ENCODE peak calls at places on chromosome 12, in eight cellular contexts. One of them, this sample, is unnamed.

GRCh38 chr12:108666326-108666995 is 32.8 kb upstream of the SELPLG start:
- DNase-seq in upper lobe of right lung: no peak
- DNase-seq in CD8-positive, alpha-beta T cell: no peak
- DNase-seq in tibial artery: peak
- DNase-seq in psoas muscle: peak
- DNase-seq in IMR-90: peak
- DNase-seq in WERI-Rb-1: peak
- DNase-seq in cardiac muscle cell: peak
- DNase-seq in this sample: no peak

GRCh38 chr12:21054334-21054733 is 76.7 kb upstream of the SLCO1B1 start:
- DNase-seq in WERI-Rb-1: no peak
- DNase-seq in IMR-90: no peak
- DNase-seq in psoas muscle: no peak
- DNase-seq in cardiac muscle cell: peak
- DNase-seq in tibial artery: peak
- DNase-seq in upper lobe of right lung: no peak
- DNase-seq in CD8-positive, alpha-beta T cell: no peak
- DNase-seq in this sample: no peak

GRCh38 chr12:101713059-101713682 is 15.7 kb downstream of the CHPT1 start:
- DNase-seq in tibial artery: peak
- DNase-seq in cardiac muscle cell: no peak
- DNase-seq in IMR-90: no peak
- DNase-seq in CD8-positive, alpha-beta T cell: no peak
- DNase-seq in WERI-Rb-1: no peak
- DNase-seq in psoas muscle: no peak
- DNase-seq in upper lobe of right lung: no peak
- DNase-seq in this sample: no peak

GRCh38 chr12:110807640-110808039 is 39.1 kb upstream of the CCDC63 start:
- DNase-seq in upper lobe of right lung: no peak
- DNase-seq in tibial artery: no peak
- DNase-seq in psoas muscle: no peak
- DNase-seq in WERI-Rb-1: no peak
- DNase-seq in CD8-positive, alpha-beta T cell: no peak
- DNase-seq in cardiac muscle cell: no peak
- DNase-seq in IMR-90: no peak
- DNase-seq in this sample: peak

GRCh38 chr12:122871851-122872785 is 23.8 kb downstream of the VPS37B start:
- DNase-seq in CD8-positive, alpha-beta T cell: peak
- DNase-seq in upper lobe of right lung: no peak
- DNase-seq in IMR-90: peak
- DNase-seq in cardiac muscle cell: peak
- DNase-seq in tibial artery: peak
- DNase-seq in psoas muscle: no peak
- DNase-seq in WERI-Rb-1: peak
- DNase-seq in this sample: peak

GRCh38 chr12:75564398-75564797 is 53.0 kb upstream of the KRR1 start:
- DNase-seq in upper lobe of right lung: no peak
- DNase-seq in tibial artery: no peak
- DNase-seq in WERI-Rb-1: no peak
- DNase-seq in CD8-positive, alpha-beta T cell: no peak
- DNase-seq in cardiac muscle cell: peak
- DNase-seq in IMR-90: no peak
- DNase-seq in psoas muscle: no peak
- DNase-seq in this sample: no peak

GRCh38 chr12:6336859-6337744 is 4.8 kb downstream of the TNFRSF1A start:
- DNase-seq in cardiac muscle cell: no peak
- DNase-seq in upper lobe of right lung: peak
- DNase-seq in IMR-90: no peak
- DNase-seq in WERI-Rb-1: no peak
- DNase-seq in psoas muscle: no peak
- DNase-seq in tibial artery: no peak
- DNase-seq in CD8-positive, alpha-beta T cell: peak
- DNase-seq in this sample: no peak

GRCh38 chr12:6535960-6536847 is 1.9 kb downstream of the GAPDH start:
- DNase-seq in IMR-90: no peak
- DNase-seq in WERI-Rb-1: no peak
- DNase-seq in psoas muscle: no peak
- DNase-seq in upper lobe of right lung: no peak
- DNase-seq in tibial artery: no peak
- DNase-seq in cardiac muscle cell: no peak
- DNase-seq in CD8-positive, alpha-beta T cell: no peak
- DNase-seq in this sample: no peak

GRCh38 chr12:89134213-89134770 is 218.0 kb downstream of the DUSP6 start:
- DNase-seq in upper lobe of right lung: no peak
- DNase-seq in psoas muscle: no peak
- DNase-seq in WERI-Rb-1: no peak
- DNase-seq in IMR-90: no peak
- DNase-seq in CD8-positive, alpha-beta T cell: no peak
- DNase-seq in cardiac muscle cell: peak
- DNase-seq in tibial artery: no peak
- DNase-seq in this sample: peak

GRCh38 chr12:78470354-78471195 is 394.0 kb upstream of the SYT1 start:
- DNase-seq in psoas muscle: no peak
- DNase-seq in CD8-positive, alpha-beta T cell: no peak
- DNase-seq in upper lobe of right lung: no peak
- DNase-seq in IMR-90: peak
- DNase-seq in WERI-Rb-1: peak
- DNase-seq in tibial artery: no peak
- DNase-seq in cardiac muscle cell: peak
- DNase-seq in this sample: peak

GRCh38 chr12:107014050-107014449 is 27.1 kb upstream of the MTERF2 start:
- DNase-seq in cardiac muscle cell: no peak
- DNase-seq in upper lobe of right lung: no peak
- DNase-seq in IMR-90: no peak
- DNase-seq in psoas muscle: no peak
- DNase-seq in tibial artery: no peak
- DNase-seq in CD8-positive, alpha-beta T cell: peak
- DNase-seq in WERI-Rb-1: peak
- DNase-seq in this sample: peak
- TF ChIP-seq CTCF in cardiac muscle cell: peak
- TF ChIP-seq CTCF in upper lobe of right lung: peak
- TF ChIP-seq CTCF in IMR-90: no peak
- TF ChIP-seq CTCF in psoas muscle: peak
- TF ChIP-seq CTCF in tibial artery: no peak
- TF ChIP-seq CTCF in CD8-positive, alpha-beta T cell: peak
- TF ChIP-seq CTCF in WERI-Rb-1: peak
- TF ChIP-seq CTCF in this sample: peak

GRCh38 chr12:79557690-79558315 is 133.0 kb downstream of the PAWR start:
- DNase-seq in CD8-positive, alpha-beta T cell: no peak
- DNase-seq in IMR-90: no peak
- DNase-seq in tibial artery: no peak
- DNase-seq in psoas muscle: no peak
- DNase-seq in WERI-Rb-1: no peak
- DNase-seq in upper lobe of right lung: no peak
- DNase-seq in cardiac muscle cell: peak
- DNase-seq in this sample: no peak

GRCh38 chr12:79555006-79555925 is 135.5 kb downstream of the PAWR start:
- DNase-seq in IMR-90: peak
- DNase-seq in WERI-Rb-1: no peak
- DNase-seq in psoas muscle: no peak
- DNase-seq in upper lobe of right lung: no peak
- DNase-seq in CD8-positive, alpha-beta T cell: no peak
- DNase-seq in cardiac muscle cell: peak
- DNase-seq in tibial artery: no peak
- DNase-seq in this sample: no peak

GRCh38 chr12:79549531-79550271 is 141.1 kb downstream of the PAWR start:
- DNase-seq in CD8-positive, alpha-beta T cell: no peak
- DNase-seq in IMR-90: peak
- DNase-seq in psoas muscle: no peak
- DNase-seq in cardiac muscle cell: peak
- DNase-seq in WERI-Rb-1: no peak
- DNase-seq in upper lobe of right lung: no peak
- DNase-seq in tibial artery: no peak
- DNase-seq in this sample: no peak

GRCh38 chr12:79552186-79552585 is 138.6 kb downstream of the PAWR start:
- DNase-seq in upper lobe of right lung: no peak
- DNase-seq in psoas muscle: no peak
- DNase-seq in WERI-Rb-1: no peak
- DNase-seq in IMR-90: no peak
- DNase-seq in cardiac muscle cell: peak
- DNase-seq in tibial artery: no peak
- DNase-seq in CD8-positive, alpha-beta T cell: no peak
- DNase-seq in this sample: no peak

DNA sequence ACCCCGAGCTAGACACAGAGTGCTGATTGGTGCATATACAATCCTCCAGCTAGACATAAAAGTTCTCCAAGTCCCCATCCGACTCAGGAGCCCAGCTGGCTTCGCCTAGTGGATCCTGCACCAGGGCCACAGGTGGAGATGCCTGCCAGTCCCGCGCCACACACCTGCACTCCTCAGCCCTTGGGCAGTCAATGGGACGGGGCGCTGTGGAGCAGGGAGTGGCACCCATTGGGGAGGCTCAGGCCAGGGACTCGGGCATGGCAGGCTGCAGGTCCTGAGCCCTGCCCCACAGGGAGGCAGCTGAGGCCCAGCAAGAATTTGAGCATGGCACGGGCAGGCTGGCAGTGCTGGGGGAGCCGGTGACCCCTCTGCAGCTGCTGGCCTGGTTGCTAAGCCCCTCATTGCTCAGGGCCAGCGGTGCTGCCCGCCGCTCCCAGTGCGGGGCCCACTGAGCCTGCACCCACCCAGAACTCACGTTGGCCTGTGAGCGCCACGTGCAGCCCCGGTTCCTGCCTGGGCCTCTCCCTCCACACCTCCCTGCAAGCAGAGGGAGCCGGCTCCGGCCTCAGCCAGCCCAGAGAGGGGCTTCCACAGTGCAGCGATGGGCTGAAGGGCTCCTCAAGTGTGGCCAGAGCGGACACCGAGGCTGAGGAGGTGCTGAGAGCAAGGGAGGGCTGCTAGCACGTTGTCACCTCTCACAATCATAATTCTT is 136.7 kb downstream of the PAWR start:
- DNase-seq in psoas muscle: no peak
- DNase-seq in tibial artery: no peak
- DNase-seq in upper lobe of right lung: no peak
- DNase-seq in WERI-Rb-1: no peak
- DNase-seq in cardiac muscle cell: no peak
- DNase-seq in IMR-90: no peak
- DNase-seq in CD8-positive, alpha-beta T cell: no peak
- DNase-seq in this sample: no peak
- H3K4me3 ChIP-seq in psoas muscle: no peak
- H3K4me3 ChIP-seq in tibial artery: no peak
- H3K4me3 ChIP-seq in upper lobe of right lung: no peak
- H3K4me3 ChIP-seq in WERI-Rb-1: no peak
- H3K4me3 ChIP-seq in cardiac muscle cell: no peak
- H3K4me3 ChIP-seq in IMR-90: no peak
- H3K4me3 ChIP-seq in CD8-positive, alpha-beta T cell: no peak
- H3K4me3 ChIP-seq in this sample: no peak

GRCh38 chr12:53478865-53479264 is 20.4 kb downstream of the MAP3K12 start:
- DNase-seq in CD8-positive, alpha-beta T cell: no peak
- DNase-seq in WERI-Rb-1: no peak
- DNase-seq in IMR-90: no peak
- DNase-seq in tibial artery: no peak
- DNase-seq in psoas muscle: no peak
- DNase-seq in cardiac muscle cell: no peak
- DNase-seq in upper lobe of right lung: no peak
- DNase-seq in this sample: no peak
- H3K27ac ChIP-seq in CD8-positive, alpha-beta T cell: no peak
- H3K27ac ChIP-seq in WERI-Rb-1: peak
- H3K27ac ChIP-seq in IMR-90: no peak
- H3K27ac ChIP-seq in tibial artery: peak
- H3K27ac ChIP-seq in psoas muscle: peak
- H3K27ac ChIP-seq in cardiac muscle cell: peak
- H3K27ac ChIP-seq in upper lobe of right lung: no peak
- H3K27ac ChIP-seq in this sample: no peak

DNA sequence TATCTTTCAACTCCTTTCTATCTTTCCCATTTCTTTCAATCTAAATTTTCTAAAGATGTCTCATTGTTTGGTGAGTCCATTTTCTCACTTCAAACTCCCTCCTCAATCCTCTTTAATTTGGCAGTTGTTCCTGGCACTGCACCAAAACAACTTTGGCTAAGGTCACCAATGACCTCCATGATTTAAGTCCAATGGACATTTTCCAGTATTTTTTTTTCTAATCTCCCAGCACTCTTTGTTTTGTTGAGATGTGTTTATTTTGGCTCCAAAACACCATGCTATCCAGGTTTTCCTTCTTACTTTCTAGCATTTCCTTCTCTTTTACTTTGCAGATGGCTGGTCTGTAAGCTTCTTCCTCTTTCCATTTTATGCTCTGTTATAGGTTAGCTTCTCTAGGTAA is 42.5 kb upstream of the OTOGL start:
- DNase-seq in WERI-Rb-1: no peak
- DNase-seq in tibial artery: peak
- DNase-seq in cardiac muscle cell: peak
- DNase-seq in CD8-positive, alpha-beta T cell: no peak
- DNase-seq in psoas muscle: no peak
- DNase-seq in IMR-90: no peak
- DNase-seq in upper lobe of right lung: no peak
- DNase-seq in this sample: no peak
- TF ChIP-seq CTCF in WERI-Rb-1: no peak
- TF ChIP-seq CTCF in tibial artery: no peak
- TF ChIP-seq CTCF in cardiac muscle cell: no peak
- TF ChIP-seq CTCF in CD8-positive, alpha-beta T cell: no peak
- TF ChIP-seq CTCF in psoas muscle: no peak
- TF ChIP-seq CTCF in IMR-90: no peak
- TF ChIP-seq CTCF in upper lobe of right lung: no peak
- TF ChIP-seq CTCF in this sample: no peak

GRCh38 chr12:77104792-77105191 is 39.4 kb upstream of the E2F7 start:
- DNase-seq in cardiac muscle cell: peak
- DNase-seq in IMR-90: peak
- DNase-seq in CD8-positive, alpha-beta T cell: no peak
- DNase-seq in WERI-Rb-1: no peak
- DNase-seq in tibial artery: no peak
- DNase-seq in upper lobe of right lung: no peak
- DNase-seq in psoas muscle: no peak
- DNase-seq in this sample: no peak
- H3K4me3 ChIP-seq in cardiac muscle cell: no peak
- H3K4me3 ChIP-seq in IMR-90: no peak
- H3K4me3 ChIP-seq in CD8-positive, alpha-beta T cell: no peak
- H3K4me3 ChIP-seq in WERI-Rb-1: no peak
- H3K4me3 ChIP-seq in tibial artery: no peak
- H3K4me3 ChIP-seq in upper lobe of right lung: no peak
- H3K4me3 ChIP-seq in psoas muscle: no peak
- H3K4me3 ChIP-seq in this sample: no peak

DNA sequence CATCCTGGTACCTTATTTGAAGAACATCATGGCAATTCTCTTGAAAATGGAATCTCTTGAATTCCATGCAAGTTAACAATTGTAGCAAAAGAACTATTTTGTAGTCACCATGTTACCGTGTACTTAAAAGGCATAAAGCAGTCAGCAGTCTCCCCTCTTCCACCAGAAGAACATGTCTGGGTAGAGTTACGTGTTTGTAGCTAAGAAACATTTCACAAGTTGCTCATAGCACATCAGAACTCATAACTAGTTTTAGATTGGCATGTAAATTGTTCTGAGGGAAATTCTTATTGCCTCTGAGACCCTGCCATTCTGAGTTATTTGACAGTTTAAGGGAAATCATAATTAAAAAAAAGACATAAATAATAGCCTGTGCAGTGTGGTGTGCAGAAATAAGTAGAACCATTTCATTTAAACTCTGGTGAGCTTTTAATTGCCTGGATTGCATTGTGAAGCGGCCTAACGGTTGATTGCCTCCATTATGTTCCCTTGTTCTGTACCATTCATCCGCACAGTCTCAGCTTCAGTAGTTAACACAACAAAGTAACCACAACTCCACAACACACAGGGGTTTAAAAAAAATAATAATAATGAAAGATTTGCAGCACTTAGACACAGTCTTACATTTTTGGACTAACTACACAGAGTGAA is 2.6 kb downstream of the LMO3 start:
- DNase-seq in tibial artery: no peak
- DNase-seq in upper lobe of right lung: no peak
- DNase-seq in WERI-Rb-1: no peak
- DNase-seq in IMR-90: no peak
- DNase-seq in psoas muscle: no peak
- DNase-seq in cardiac muscle cell: no peak
- DNase-seq in CD8-positive, alpha-beta T cell: no peak
- DNase-seq in this sample: no peak
- H3K27ac ChIP-seq in tibial artery: no peak
- H3K27ac ChIP-seq in upper lobe of right lung: peak
- H3K27ac ChIP-seq in WERI-Rb-1: no peak
- H3K27ac ChIP-seq in IMR-90: no peak
- H3K27ac ChIP-seq in psoas muscle: no peak
- H3K27ac ChIP-seq in cardiac muscle cell: no peak
- H3K27ac ChIP-seq in CD8-positive, alpha-beta T cell: no peak
- H3K27ac ChIP-seq in this sample: peak

This sample was measured in endodermal cell.